ENCODE peak calls at places on chromosomes 16 and 17, in nine cellular contexts. S is M059J; E is PC-9; N is heart right ventricle; Z is AML-193; W is adipocyte; I is fibroblast of mammary gland; Q is midbrain; X is activated naive CD4-positive, alpha-beta T cell treated with anti-CD3 and anti-CD28 coated beads, Interleukin-2, amount 10 ng/mL, durations not matched to agents 7 days and 5 days. L is an unnamed sample.

GRCh38 chr17:46159686-46160085 is 33.5 kb downstream of the KANSL1 start:
- DNase-seq in S (peak), E (no peak), N (no peak), Z (no peak), W (peak), I (peak), Q (no peak), X (no peak), L (no peak)

GRCh38 chr16:81554993-81555392 is 110.4 kb downstream of the CMIP start:
- DNase-seq in S (no peak), E (no peak), N (no peak), Z (no peak), W (no peak), I (no peak), Q (no peak), X (no peak), L (no peak)

GRCh38 chr17:62681061-62681938 is 53.8 kb downstream of the MRC2 start:
- DNase-seq in S (no peak), E (no peak), N (no peak), Z (no peak), W (no peak), I (no peak), Q (no peak), X (no peak), L (no peak)

GRCh38 chr17:47742319-47743181 is 9.5 kb downstream of the TBX21 start:
- DNase-seq in S (no peak), E (no peak), N (peak), Z (no peak), W (no peak), I (no peak), Q (no peak), X (peak), L (peak)

GRCh38 chr16:847681-848445 is 47.3 kb upstream of the GNG13 start:
- DNase-seq in S (no peak), E (no peak), N (no peak), Z (no peak), W (no peak), I (no peak), Q (no peak), X (no peak), L (no peak)

GRCh38 chr17:81806461-81807209 is 2.7 kb downstream of the GCGR start:
- DNase-seq in S (no peak), E (no peak), N (no peak), Z (no peak), W (no peak), I (no peak), Q (no peak), X (no peak), L (no peak)

GRCh38 chr17:75011788-75012319 is 616 bp upstream of the MRPL58 start:
- DNase-seq in S (peak), E (no peak), N (peak), Z (no peak), W (peak), I (peak), Q (peak), X (no peak), L (no peak)

GRCh38 chr16:10385725-10386516 is at the start of gene ATF7IP2:
- DNase-seq in S (no peak), E (no peak), N (peak), Z (peak), W (peak), I (peak), Q (peak), X (peak), L (peak)

GRCh38 chr16:68362314-68362913 is 51.6 kb downstream of the PRMT7 start:
- DNase-seq in S (no peak), E (no peak), N (no peak), Z (no peak), W (peak), I (no peak), Q (no peak), X (no peak), L (no peak)

GRCh38 chr16:81405702-81406113 is 38.9 kb upstream of the CMIP start:
- DNase-seq in S (peak), E (peak), N (no peak), Z (no peak), W (peak), I (peak), Q (no peak), X (no peak), L (no peak)

GRCh38 chr16:75733305-75734141 is 7.2 kb upstream of the CPHXL start:
- DNase-seq in S (peak), E (no peak), N (no peak), Z (no peak), W (peak), I (peak), Q (peak), X (no peak), L (no peak)

GRCh38 chr16:56667581-56668571 is at the start of gene MT1G:
- DNase-seq in S (no peak), E (no peak), N (peak), Z (no peak), W (peak), I (no peak), Q (peak), X (peak), L (peak)

GRCh38 chr17:14299261-14300093 is 1.4 kb upstream of the HS3ST3B1 start:
- DNase-seq in S (peak), E (no peak), N (peak), Z (no peak), W (peak), I (peak), Q (no peak), X (peak), L (no peak)

GRCh38 chr16:77780378-77780837 is 8.0 kb upstream of the VAT1L start:
- DNase-seq in S (peak), E (no peak), N (no peak), Z (no peak), W (no peak), I (peak), Q (no peak), X (no peak), L (no peak)

GRCh38 chr17:12545877-12546513 is 119.7 kb upstream of the MYOCD start:
- DNase-seq in S (peak), E (peak), N (no peak), Z (no peak), W (peak), I (peak), Q (peak), X (no peak), L (peak)

GRCh38 chr16:50747206-50747956 is 5.5 kb downstream of the CYLD start:
- DNase-seq in S (peak), E (no peak), N (no peak), Z (peak), W (no peak), I (peak), Q (peak), X (peak), L (peak)

GRCh38 chr17:80195141-80195540 is 25.0 kb downstream of the SGSH start:
- DNase-seq in S (no peak), E (no peak), N (no peak), Z (no peak), W (no peak), I (no peak), Q (no peak), X (no peak), L (no peak)

GRCh38 chr17:28480278-28480677 is 6.8 kb downstream of the SLC13A2 start:
- DNase-seq in S (no peak), E (no peak), N (no peak), Z (no peak), W (no peak), I (no peak), Q (no peak), X (no peak), L (no peak)

GRCh38 chr17:81593105-81593871 is 41.1 kb upstream of the FAAP100 start:
- DNase-seq in S (no peak), E (no peak), N (no peak), Z (no peak), W (no peak), I (no peak), Q (no peak), X (no peak), L (no peak)

GRCh38 chr16:4307215-4308037 is 8.4 kb upstream of the GLIS2 start:
- DNase-seq in S (peak), E (peak), N (peak), Z (peak), W (peak), I (peak), Q (peak), X (peak), L (peak)

GRCh38 chr16:77288222-77288621 is 89.0 kb downstream of the SYCE1L start:
- DNase-seq in S (peak), E (no peak), N (no peak), Z (no peak), W (no peak), I (peak), Q (no peak), X (no peak), L (no peak)

GRCh38 chr17:81152288-81152848 is 12.9 kb upstream of the PVALEF start:
- DNase-seq in S (no peak), E (no peak), N (no peak), Z (no peak), W (no peak), I (no peak), Q (no peak), X (no peak), L (no peak)

GRCh38 chr17:40931311-40931710 is 6.1 kb downstream of the KRT23 start:
- DNase-seq in S (no peak), E (no peak), N (no peak), Z (no peak), W (no peak), I (no peak), Q (no peak), X (no peak), L (no peak)

GRCh38 chr17:68568581-68568980 is 32.6 kb downstream of the FAM20A start:
- DNase-seq in S (no peak), E (no peak), N (no peak), Z (no peak), W (no peak), I (no peak), Q (no peak), X (no peak), L (no peak)

GRCh38 chr16:25109643-25110042 is 1.9 kb upstream of the LCMT1 start:
- DNase-seq in S (peak), E (peak), N (no peak), Z (no peak), W (peak), I (peak), Q (no peak), X (no peak), L (no peak)

GRCh38 chr16:68759062-68759461 is 22.0 kb downstream of the CDH1 start:
- DNase-seq in S (no peak), E (no peak), N (no peak), Z (no peak), W (no peak), I (no peak), Q (no peak), X (no peak), L (no peak)

GRCh38 chr17:48633266-48633816 is 7.2 kb upstream of the HOXB9 start:
- DNase-seq in S (no peak), E (no peak), N (no peak), Z (no peak), W (no peak), I (no peak), Q (no peak), X (no peak), L (no peak)

L was measured in DND-41.